ENCODE peak calls at places on chromosome 1, in six cellular contexts. One of them, this sample, is unnamed.

GRCh38 chr1:218759795-218760194 is 413.9 kb upstream of the LYPLAL1 start:
- DNase-seq in astrocyte: no peak
- DNase-seq in endodermal cell: no peak
- DNase-seq in mesendoderm: no peak
- DNase-seq in IMR-90: no peak
- DNase-seq in SK-N-SH: no peak
- DNase-seq in this sample: no peak

GRCh38 chr1:180267211-180267561 is 37.1 kb downstream of the LHX4 start:
- DNase-seq in astrocyte: no peak
- DNase-seq in endodermal cell: peak; percentile 35
- DNase-seq in mesendoderm: no peak
- DNase-seq in IMR-90: no peak
- DNase-seq in SK-N-SH: no peak
- DNase-seq in this sample: no peak

GRCh38 chr1:166479052-166479631 is 312.3 kb upstream of the FAM78B start:
- DNase-seq in astrocyte: no peak
- DNase-seq in endodermal cell: peak; percentile 82
- DNase-seq in mesendoderm: peak; percentile 50
- DNase-seq in IMR-90: peak; percentile 18
- DNase-seq in SK-N-SH: peak; percentile 31
- DNase-seq in this sample: peak; percentile 32

GRCh38 chr1:195030793-195031192 is 1577.4 kb downstream of the KCNT2 start:
- DNase-seq in astrocyte: no peak
- DNase-seq in endodermal cell: no peak
- DNase-seq in mesendoderm: no peak
- DNase-seq in IMR-90: no peak
- DNase-seq in SK-N-SH: no peak
- DNase-seq in this sample: no peak

GRCh38 chr1:220999872-221000863 is 120.9 kb downstream of the HLX start:
- DNase-seq in astrocyte: no peak
- DNase-seq in endodermal cell: no peak
- DNase-seq in mesendoderm: no peak
- DNase-seq in IMR-90: no peak
- DNase-seq in SK-N-SH: no peak
- DNase-seq in this sample: peak; percentile 9

GRCh38 chr1:151790940-151791651 is 796 bp upstream of the TDRKH start:
- DNase-seq in astrocyte: no peak
- DNase-seq in endodermal cell: peak; percentile 67
- DNase-seq in mesendoderm: peak; percentile 23
- DNase-seq in IMR-90: no peak
- DNase-seq in SK-N-SH: peak; percentile 79
- DNase-seq in this sample: no peak

GRCh38 chr1:230536641-230537155 is 105.6 kb upstream of the COG2 start:
- DNase-seq in astrocyte: no peak
- DNase-seq in endodermal cell: no peak
- DNase-seq in mesendoderm: no peak
- DNase-seq in IMR-90: no peak
- DNase-seq in SK-N-SH: no peak
- DNase-seq in this sample: no peak

GRCh38 chr1:39845569-39846566 is 37.4 kb downstream of the TRIT1 start:
- DNase-seq in astrocyte: peak; percentile 85
- DNase-seq in endodermal cell: no peak
- DNase-seq in mesendoderm: no peak
- DNase-seq in IMR-90: peak; percentile 89
- DNase-seq in SK-N-SH: peak; percentile 84
- DNase-seq in this sample: peak; percentile 88

GRCh38 chr1:152543808-152544207 is 22.8 kb downstream of the LCE3E start:
- DNase-seq in astrocyte: no peak
- DNase-seq in endodermal cell: peak; percentile 43
- DNase-seq in mesendoderm: peak; percentile 14
- DNase-seq in IMR-90: no peak
- DNase-seq in SK-N-SH: no peak
- DNase-seq in this sample: no peak

GRCh38 chr1:63448741-63449140 is 74.3 kb downstream of the ITGB3BP start:
- DNase-seq in astrocyte: no peak
- DNase-seq in endodermal cell: no peak
- DNase-seq in mesendoderm: no peak
- DNase-seq in IMR-90: peak; percentile 37
- DNase-seq in SK-N-SH: no peak
- DNase-seq in this sample: peak; percentile 28

GRCh38 chr1:165367375-165367993 is 11.0 kb upstream of the LMX1A start:
- DNase-seq in astrocyte: peak; percentile 38
- DNase-seq in endodermal cell: peak; percentile 99
- DNase-seq in mesendoderm: peak; percentile 88
- DNase-seq in IMR-90: peak; percentile 56
- DNase-seq in SK-N-SH: peak; percentile 81
- DNase-seq in this sample: peak; percentile 66

GRCh38 chr1:177525176-177525575 is 354.4 kb downstream of the BRINP2 start:
- DNase-seq in astrocyte: no peak
- DNase-seq in endodermal cell: no peak
- DNase-seq in mesendoderm: no peak
- DNase-seq in IMR-90: no peak
- DNase-seq in SK-N-SH: no peak
- DNase-seq in this sample: no peak

GRCh38 chr1:84000954-84001495 is 2.1 kb upstream of the TTLL7 start:
- DNase-seq in astrocyte: no peak
- DNase-seq in endodermal cell: no peak
- DNase-seq in mesendoderm: no peak
- DNase-seq in IMR-90: no peak
- DNase-seq in SK-N-SH: no peak
- DNase-seq in this sample: no peak

GRCh38 chr1:78622548-78622947 is 2.3 kb downstream of the IFI44L start:
- DNase-seq in astrocyte: no peak
- DNase-seq in endodermal cell: no peak
- DNase-seq in mesendoderm: no peak
- DNase-seq in IMR-90: no peak
- DNase-seq in SK-N-SH: no peak
- DNase-seq in this sample: no peak

GRCh38 chr1:45643978-45644377 is 20.1 kb upstream of the CCDC17 start:
- DNase-seq in astrocyte: no peak
- DNase-seq in endodermal cell: no peak
- DNase-seq in mesendoderm: no peak
- DNase-seq in IMR-90: no peak
- DNase-seq in SK-N-SH: no peak
- DNase-seq in this sample: no peak

GRCh38 chr1:211487672-211488208 is 4.2 kb downstream of the RD3 start:
- DNase-seq in astrocyte: no peak
- DNase-seq in endodermal cell: no peak
- DNase-seq in mesendoderm: no peak
- DNase-seq in IMR-90: no peak
- DNase-seq in SK-N-SH: no peak
- DNase-seq in this sample: no peak

GRCh38 chr1:15702722-15703550 is 18.8 kb downstream of the PLEKHM2 start:
- DNase-seq in astrocyte: no peak
- DNase-seq in endodermal cell: peak; percentile 77
- DNase-seq in mesendoderm: peak; percentile 49
- DNase-seq in IMR-90: peak; percentile 29
- DNase-seq in SK-N-SH: no peak
- DNase-seq in this sample: no peak

GRCh38 chr1:112508242-112509004 is at the start of gene WNT2B:
- DNase-seq in astrocyte: no peak
- DNase-seq in endodermal cell: peak; percentile 90
- DNase-seq in mesendoderm: peak; percentile 78
- DNase-seq in IMR-90: no peak
- DNase-seq in SK-N-SH: peak; percentile 85
- DNase-seq in this sample: no peak

GRCh38 chr1:2330511-2331199 is 60.7 kb downstream of the MORN1 start:
- DNase-seq in astrocyte: peak; percentile 79
- DNase-seq in endodermal cell: no peak
- DNase-seq in mesendoderm: no peak
- DNase-seq in IMR-90: peak; percentile 80
- DNase-seq in SK-N-SH: no peak
- DNase-seq in this sample: peak; percentile 82

GRCh38 chr1:197171531-197171930 is 25.1 kb upstream of the ASPM start:
- DNase-seq in astrocyte: no peak
- DNase-seq in endodermal cell: no peak
- DNase-seq in mesendoderm: no peak
- DNase-seq in IMR-90: peak; percentile 28
- DNase-seq in SK-N-SH: no peak
- DNase-seq in this sample: peak; percentile 56

GRCh38 chr1:153598309-153599172 is 14.4 kb downstream of the S100A16 start:
- DNase-seq in astrocyte: peak; percentile 58
- DNase-seq in endodermal cell: peak; percentile 78
- DNase-seq in mesendoderm: peak; percentile 91
- DNase-seq in IMR-90: peak; percentile 78
- DNase-seq in SK-N-SH: no peak
- DNase-seq in this sample: peak; percentile 58

GRCh38 chr1:182389619-182390047 is 2.0 kb downstream of the GLUL start:
- DNase-seq in astrocyte: no peak
- DNase-seq in endodermal cell: no peak
- DNase-seq in mesendoderm: no peak
- DNase-seq in IMR-90: no peak
- DNase-seq in SK-N-SH: peak; percentile 9
- DNase-seq in this sample: no peak

GRCh38 chr1:182387566-182387965 is 4.0 kb downstream of the GLUL start:
- DNase-seq in astrocyte: no peak
- DNase-seq in endodermal cell: no peak
- DNase-seq in mesendoderm: no peak
- DNase-seq in IMR-90: no peak
- DNase-seq in SK-N-SH: no peak
- DNase-seq in this sample: no peak

GRCh38 chr1:182386980-182387379 is 4.6 kb downstream of the GLUL start:
- DNase-seq in astrocyte: no peak
- DNase-seq in endodermal cell: no peak
- DNase-seq in mesendoderm: no peak
- DNase-seq in IMR-90: no peak
- DNase-seq in SK-N-SH: no peak
- DNase-seq in this sample: no peak

GRCh38 chr1:182385885-182386853 is 5.4 kb downstream of the GLUL start:
- DNase-seq in astrocyte: no peak
- DNase-seq in endodermal cell: no peak
- DNase-seq in mesendoderm: no peak
- DNase-seq in IMR-90: no peak
- DNase-seq in SK-N-SH: no peak
- DNase-seq in this sample: no peak

GRCh38 chr1:182388392-182389134 is 3.0 kb downstream of the GLUL start:
- DNase-seq in astrocyte: no peak
- DNase-seq in endodermal cell: no peak
- DNase-seq in mesendoderm: no peak
- DNase-seq in IMR-90: no peak
- DNase-seq in SK-N-SH: no peak
- DNase-seq in this sample: no peak
- H3K9ac ChIP-seq in astrocyte: peak overlapping the region; percentile 90
- H3K9ac ChIP-seq in endodermal cell: peak overlapping the region; percentile 94
- H3K9ac ChIP-seq in mesendoderm: peak overlapping the region; percentile 95
- H3K9ac ChIP-seq in IMR-90: peak overlapping the region; percentile 81
- H3K9ac ChIP-seq in SK-N-SH: no peak overlapping the region
- H3K9ac ChIP-seq in this sample: no peak overlapping the region

GRCh38 chr1:22411589-22411988 is 40.1 kb upstream of the ZBTB40 start:
- DNase-seq in astrocyte: no peak
- DNase-seq in endodermal cell: no peak
- DNase-seq in mesendoderm: no peak
- DNase-seq in IMR-90: no peak
- DNase-seq in SK-N-SH: no peak
- DNase-seq in this sample: no peak

GRCh38 chr1:22410928-22411495 is 40.6 kb upstream of the ZBTB40 start:
- DNase-seq in astrocyte: no peak
- DNase-seq in endodermal cell: no peak
- DNase-seq in mesendoderm: no peak
- DNase-seq in IMR-90: no peak
- DNase-seq in SK-N-SH: no peak
- DNase-seq in this sample: no peak

GRCh38 chr1:22414244-22414751 is 37.4 kb upstream of the ZBTB40 start:
- DNase-seq in astrocyte: no peak
- DNase-seq in endodermal cell: no peak
- DNase-seq in mesendoderm: no peak
- DNase-seq in IMR-90: peak; percentile 39
- DNase-seq in SK-N-SH: no peak
- DNase-seq in this sample: peak; percentile 4

GRCh38 chr1:22413799-22414198 is 37.9 kb upstream of the ZBTB40 start:
- DNase-seq in astrocyte: no peak
- DNase-seq in endodermal cell: no peak
- DNase-seq in mesendoderm: no peak
- DNase-seq in IMR-90: no peak
- DNase-seq in SK-N-SH: no peak
- DNase-seq in this sample: no peak

GRCh38 chr1:22412932-22413727 is 38.5 kb upstream of the ZBTB40 start:
- DNase-seq in astrocyte: no peak
- DNase-seq in endodermal cell: peak; percentile 66
- DNase-seq in mesendoderm: peak; percentile 68
- DNase-seq in IMR-90: peak; percentile 17
- DNase-seq in SK-N-SH: peak; percentile 78
- DNase-seq in this sample: peak; percentile 16
- H3K9ac ChIP-seq in astrocyte: no peak overlapping the region
- H3K9ac ChIP-seq in endodermal cell: no peak overlapping the region
- H3K9ac ChIP-seq in mesendoderm: no peak overlapping the region
- H3K9ac ChIP-seq in IMR-90: no peak overlapping the region
- H3K9ac ChIP-seq in SK-N-SH: no peak overlapping the region
- H3K9ac ChIP-seq in this sample: no peak overlapping the region

GRCh38 chr1:59186656-59187055 is 110.2 kb upstream of the FGGY start:
- DNase-seq in astrocyte: peak; percentile 32
- DNase-seq in endodermal cell: peak; percentile 49
- DNase-seq in mesendoderm: peak; percentile 85
- DNase-seq in IMR-90: peak; percentile 79
- DNase-seq in SK-N-SH: no peak
- DNase-seq in this sample: peak; percentile 50
- H3K9ac ChIP-seq in astrocyte: no peak overlapping the region
- H3K9ac ChIP-seq in endodermal cell: no peak overlapping the region
- H3K9ac ChIP-seq in mesendoderm: no peak overlapping the region
- H3K9ac ChIP-seq in IMR-90: no peak overlapping the region
- H3K9ac ChIP-seq in SK-N-SH: no peak overlapping the region
- H3K9ac ChIP-seq in this sample: no peak overlapping the region

GRCh38 chr1:150559627-150560010 is 10.4 kb downstream of the ADAMTSL4 start:
- DNase-seq in astrocyte: no peak
- DNase-seq in endodermal cell: no peak
- DNase-seq in mesendoderm: no peak
- DNase-seq in IMR-90: no peak
- DNase-seq in SK-N-SH: no peak
- DNase-seq in this sample: no peak

GRCh38 chr1:150560011-150560438 is 10.8 kb downstream of the ADAMTSL4 start:
- DNase-seq in astrocyte: no peak
- DNase-seq in endodermal cell: peak; percentile 95
- DNase-seq in mesendoderm: peak; percentile 82
- DNase-seq in IMR-90: no peak
- DNase-seq in SK-N-SH: peak; percentile 92
- DNase-seq in this sample: no peak

GRCh38 chr1:150560986-150561829 is 12.0 kb downstream of the ADAMTSL4 start:
- DNase-seq in astrocyte: peak; percentile 98
- DNase-seq in endodermal cell: peak; percentile 97
- DNase-seq in mesendoderm: peak; percentile 99
- DNase-seq in IMR-90: peak; percentile 99
- DNase-seq in SK-N-SH: peak; percentile 91
- DNase-seq in this sample: peak; percentile 99

GRCh38 chr1:150561830-150562367 is 12.7 kb downstream of the ADAMTSL4 start:
- DNase-seq in astrocyte: peak; percentile 89
- DNase-seq in endodermal cell: peak; percentile 95
- DNase-seq in mesendoderm: peak; percentile 95
- DNase-seq in IMR-90: peak; percentile 91
- DNase-seq in SK-N-SH: peak; percentile 86
- DNase-seq in this sample: peak; percentile 97

DNA sequence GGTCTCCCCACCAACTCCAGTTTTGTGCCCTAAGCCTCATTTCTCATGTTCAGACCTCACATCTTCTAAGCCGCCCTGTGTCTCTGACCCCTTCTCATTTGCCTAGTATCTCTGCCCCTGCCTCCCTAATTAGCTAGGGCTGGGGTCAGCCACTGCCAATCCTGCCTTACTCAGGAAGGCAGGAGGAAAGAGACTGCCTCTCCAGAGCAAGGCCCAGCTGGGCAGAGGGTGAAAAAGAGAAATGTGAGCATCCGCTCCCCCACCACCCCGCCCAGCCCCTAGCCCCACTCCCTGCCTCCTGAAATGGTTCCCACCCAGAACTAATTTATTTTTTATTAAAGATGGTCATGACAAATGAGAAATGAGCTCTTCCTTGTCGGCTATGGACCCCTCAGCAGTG is 11.4 kb downstream of the ADAMTSL4 start:
- DNase-seq in astrocyte: no peak
- DNase-seq in endodermal cell: no peak
- DNase-seq in mesendoderm: no peak
- DNase-seq in IMR-90: no peak
- DNase-seq in SK-N-SH: no peak
- DNase-seq in this sample: no peak
- H3K9ac ChIP-seq in astrocyte: peak overlapping the region; percentile 99
- H3K9ac ChIP-seq in endodermal cell: peak overlapping the region; percentile 92
- H3K9ac ChIP-seq in mesendoderm: peak overlapping the region; percentile 17
- H3K9ac ChIP-seq in IMR-90: peak overlapping the region; percentile 87
- H3K9ac ChIP-seq in SK-N-SH: peak overlapping the region; percentile 89
- H3K9ac ChIP-seq in this sample: peak overlapping the region; percentile 96